ENCODE peak calls at places on chromosome 9, in six cellular contexts. One of them, this sample, is unnamed.

GRCh38 chr9:4741365-4742031 is 496 bp upstream of the AK3 start:
- DNase-seq in stimulated activated CD4-positive, alpha-beta T cell treated with anti-CD3 and anti-CD28 coated beads, Interleukin-1b, Interleukin-23, amount 100 ng/mL, for 4 hours: no peak
- DNase-seq in astrocyte of the spinal cord: no peak
- DNase-seq in neuronal stem cell: peak
- DNase-seq in GM10248: peak
- DNase-seq in myocyte: no peak
- DNase-seq in this sample: no peak

GRCh38 chr9:127887792-127888191 is 10.3 kb upstream of the AK1 start:
- DNase-seq in astrocyte of the spinal cord: no peak
- DNase-seq in neuronal stem cell: no peak
- DNase-seq in stimulated activated CD4-positive, alpha-beta T cell treated with anti-CD3 and anti-CD28 coated beads, Interleukin-1b, Interleukin-23, amount 100 ng/mL, for 4 hours: no peak
- DNase-seq in myocyte: no peak
- DNase-seq in GM10248: no peak
- DNase-seq in this sample: no peak

GRCh38 chr9:111287127-111287526 is 42.9 kb downstream of the OR2K2 start:
- DNase-seq in astrocyte of the spinal cord: peak
- DNase-seq in GM10248: no peak
- DNase-seq in stimulated activated CD4-positive, alpha-beta T cell treated with anti-CD3 and anti-CD28 coated beads, Interleukin-1b, Interleukin-23, amount 100 ng/mL, for 4 hours: no peak
- DNase-seq in neuronal stem cell: no peak
- DNase-seq in myocyte: no peak
- DNase-seq in this sample: no peak

GRCh38 chr9:89278997-89279739 is 31.8 kb upstream of the CKS2 start:
- DNase-seq in myocyte: peak
- DNase-seq in neuronal stem cell: peak
- DNase-seq in GM10248: peak
- DNase-seq in astrocyte of the spinal cord: peak
- DNase-seq in stimulated activated CD4-positive, alpha-beta T cell treated with anti-CD3 and anti-CD28 coated beads, Interleukin-1b, Interleukin-23, amount 100 ng/mL, for 4 hours: peak
- DNase-seq in this sample: no peak

GRCh38 chr9:26650325-26650724 is 242.3 kb downstream of the CAAP1 start:
- DNase-seq in GM10248: no peak
- DNase-seq in stimulated activated CD4-positive, alpha-beta T cell treated with anti-CD3 and anti-CD28 coated beads, Interleukin-1b, Interleukin-23, amount 100 ng/mL, for 4 hours: no peak
- DNase-seq in neuronal stem cell: no peak
- DNase-seq in astrocyte of the spinal cord: no peak
- DNase-seq in myocyte: no peak
- DNase-seq in this sample: no peak

GRCh38 chr9:94866770-94867169 is 140.3 kb downstream of the AOPEP start:
- DNase-seq in GM10248: no peak
- DNase-seq in astrocyte of the spinal cord: peak
- DNase-seq in neuronal stem cell: no peak
- DNase-seq in myocyte: no peak
- DNase-seq in stimulated activated CD4-positive, alpha-beta T cell treated with anti-CD3 and anti-CD28 coated beads, Interleukin-1b, Interleukin-23, amount 100 ng/mL, for 4 hours: no peak
- DNase-seq in this sample: no peak

GRCh38 chr9:133460405-133461175 is 812 bp downstream of the CACFD1 start:
- DNase-seq in myocyte: peak
- DNase-seq in stimulated activated CD4-positive, alpha-beta T cell treated with anti-CD3 and anti-CD28 coated beads, Interleukin-1b, Interleukin-23, amount 100 ng/mL, for 4 hours: peak
- DNase-seq in GM10248: peak
- DNase-seq in astrocyte of the spinal cord: peak
- DNase-seq in neuronal stem cell: peak
- DNase-seq in this sample: peak

GRCh38 chr9:15144567-15145174 is 162.3 kb downstream of the TTC39B start:
- DNase-seq in myocyte: peak
- DNase-seq in stimulated activated CD4-positive, alpha-beta T cell treated with anti-CD3 and anti-CD28 coated beads, Interleukin-1b, Interleukin-23, amount 100 ng/mL, for 4 hours: no peak
- DNase-seq in astrocyte of the spinal cord: no peak
- DNase-seq in GM10248: no peak
- DNase-seq in neuronal stem cell: no peak
- DNase-seq in this sample: no peak

GRCh38 chr9:22040760-22041159 is 31.7 kb upstream of the CDKN2B start:
- DNase-seq in stimulated activated CD4-positive, alpha-beta T cell treated with anti-CD3 and anti-CD28 coated beads, Interleukin-1b, Interleukin-23, amount 100 ng/mL, for 4 hours: no peak
- DNase-seq in astrocyte of the spinal cord: peak
- DNase-seq in myocyte: peak
- DNase-seq in neuronal stem cell: no peak
- DNase-seq in GM10248: no peak
- DNase-seq in this sample: no peak